ENCODE peak calls at places on chromosome 3, in nine cellular contexts. A is lower lobe of right lung; M is ovary; V is cardiac muscle cell; F is mucosa of descending colon; C is PC-9; R is thoracic aorta; Z is kidney epithelial cell; G is CD8-positive, alpha-beta T cell. P is an unnamed sample. For H3K36me3, the result is how much of the 10 kb centered on the place peaks cover.

GRCh38 chr3:194170793-194171192 is 34.8 kb downstream of the HES1 start:
- DNase-seq in Z (no peak), A (no peak), C (no peak), F (no peak), G (no peak), M (no peak), R (no peak), V (no peak), P (no peak)

GRCh38 chr3:107969994-107970896 is 120.6 kb downstream of the CD47 start:
- DNase-seq in Z (no peak), F (no peak), C (peak), V (peak), M (no peak), G (no peak), R (peak), A (no peak), P (no peak)

GRCh38 chr3:123668906-123669305 is 84.1 kb upstream of the HACD2 start:
- DNase-seq in C (no peak), R (no peak), M (no peak), Z (no peak), A (no peak), F (no peak), G (no peak), V (no peak), P (no peak)

GRCh38 chr3:11514191-11514770 is 129.4 kb downstream of the VGLL4 start:
- DNase-seq in A (no peak), Z (peak), F (no peak), C (no peak), G (no peak), R (peak), V (peak), M (no peak), P (no peak)

GRCh38 chr3:165196577-165197561 is 685 bp upstream of the SLITRK3 start:
- DNase-seq in F (no peak), R (no peak), M (no peak), V (no peak), G (no peak), Z (no peak), C (no peak), A (no peak), P (no peak)

GRCh38 chr3:138938056-138938876 is 8.7 kb downstream of the FOXL2 start:
- DNase-seq in R (no peak), A (no peak), V (no peak), C (no peak), G (no peak), F (no peak), Z (no peak), M (peak), P (no peak)

GRCh38 chr3:146345900-146346299 is 95.0 kb upstream of the PLSCR4 start:
- DNase-seq in V (no peak), A (no peak), F (no peak), G (no peak), Z (no peak), R (no peak), C (no peak), M (no peak), P (no peak)

GRCh38 chr3:158830391-158830790 is 28.5 kb downstream of the MFSD1 start:
- DNase-seq in G (no peak), F (no peak), Z (no peak), M (no peak), R (no peak), V (no peak), C (no peak), A (no peak), P (no peak)

GRCh38 chr3:116246406-116246805 is 198.9 kb downstream of the LSAMP start:
- DNase-seq in F (no peak), A (no peak), V (no peak), Z (no peak), C (no peak), R (no peak), M (no peak), G (no peak), P (no peak)

GRCh38 chr3:43288366-43288765 is 2.0 kb downstream of the SNRK start:
- DNase-seq in R (no peak), V (peak), G (no peak), Z (no peak), M (no peak), F (no peak), A (no peak), C (no peak), P (peak)

GRCh38 chr3:132174500-132174899 is 139.7 kb upstream of the CPNE4 start:
- DNase-seq in V (peak), A (no peak), C (no peak), R (no peak), G (no peak), M (no peak), Z (no peak), F (no peak), P (no peak)

GRCh38 chr3:42247576-42248027 is 18.4 kb downstream of the CCK start:
- DNase-seq in G (peak), R (no peak), C (peak), V (peak), Z (no peak), A (no peak), M (no peak), F (peak), P (peak)

GRCh38 chr3:197186887-197187588 is 111.4 kb downstream of the DLG1 start:
- DNase-seq in M (no peak), Z (no peak), G (no peak), A (no peak), R (no peak), F (no peak), V (peak), C (peak), P (peak)
- TF ChIP-seq CTCF in M (peak), Z (peak), G (peak), A (peak), R (peak), F (peak), V (peak), C (peak), P (peak)

GRCh38 chr3:187130346-187131066 is 8.8 kb downstream of the RPL39L start:
- DNase-seq in C (no peak), Z (peak), F (no peak), V (peak), R (no peak), A (no peak), M (no peak), G (no peak), P (peak)
- H3K4me3 ChIP-seq in C (no peak), Z (no peak), F (no peak), V (no peak), R (peak), A (no peak), M (no peak), G (no peak), P (no peak)

GRCh38 chr3:50352762-50353161 is 2.1 kb downstream of the CYB561D2 start:
- DNase-seq in Z (no peak), R (no peak), G (no peak), A (no peak), M (no peak), V (no peak), F (no peak), C (peak), P (no peak)
- H3K36me3 ChIP-seq in Z (under half), R (under half), G (under half), A (half or more), M (under half), V (under half), F (under half), C (under half), P (under half)

DNA sequence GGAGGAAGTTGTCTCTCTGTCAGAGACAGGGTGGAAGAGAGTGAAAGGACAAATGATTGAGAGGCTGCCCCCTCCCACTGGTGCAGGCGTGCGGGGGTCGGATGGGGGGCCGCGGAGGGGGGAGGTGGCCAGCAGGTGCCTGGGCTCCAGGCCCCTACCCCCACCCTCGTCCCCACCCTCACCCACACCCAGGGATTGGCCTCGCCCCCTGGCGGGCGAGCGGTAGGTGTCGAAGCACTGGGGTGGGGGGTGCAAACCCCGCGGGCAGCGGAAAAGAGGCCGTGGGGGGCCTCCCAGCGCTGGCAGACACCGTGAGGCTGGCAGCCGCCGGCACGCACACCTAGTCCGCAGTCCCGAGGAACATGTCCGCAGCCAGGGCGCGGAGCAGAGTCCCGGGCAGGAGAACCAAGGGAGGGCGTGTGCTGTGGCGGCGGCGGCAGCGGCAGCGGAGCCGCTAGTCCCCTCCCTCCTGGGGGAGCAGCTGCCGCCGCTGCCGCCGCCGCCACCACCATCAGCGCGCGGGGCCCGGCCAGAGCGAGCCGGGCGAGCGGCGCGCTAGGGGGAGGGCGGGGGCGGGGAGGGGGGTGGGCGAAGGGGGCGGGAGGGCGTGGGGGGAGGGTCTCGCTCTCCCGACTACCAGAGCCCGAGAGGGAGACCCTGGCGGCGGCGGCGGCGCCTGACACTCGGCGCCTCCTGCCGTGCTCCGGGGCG is at the start of gene KAT2B:
- DNase-seq in G (peak), C (no peak), Z (no peak), M (peak), V (peak), R (no peak), A (peak), F (peak), P (peak)
- TF ChIP-seq CTCF in G (peak), C (peak), Z (peak), M (peak), V (peak), R (peak), A (peak), F (peak), P (peak)

DNA sequence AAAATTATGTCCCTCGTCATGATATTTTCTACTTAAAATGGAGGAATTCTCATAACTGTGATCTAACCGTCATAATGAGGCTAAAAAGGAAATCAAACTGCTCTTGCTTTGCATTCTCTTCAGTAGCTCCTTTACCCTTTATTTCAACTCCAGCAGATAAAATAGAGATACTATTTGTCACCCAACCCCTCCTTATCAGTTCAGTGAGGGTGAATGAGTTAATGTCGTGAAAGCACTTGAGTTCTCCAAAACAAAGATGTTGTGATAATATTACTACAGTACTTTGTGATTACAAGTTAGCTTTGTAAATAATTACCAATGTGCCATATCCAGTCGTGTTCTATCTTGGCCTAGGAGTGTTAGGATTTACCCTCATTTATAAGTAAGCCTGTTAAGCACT is 63.4 kb upstream of the ANKRD28 start:
- DNase-seq in C (no peak), M (no peak), G (no peak), R (no peak), F (no peak), V (no peak), Z (no peak), A (no peak), P (no peak)
- H3K4me3 ChIP-seq in C (peak), M (no peak), G (no peak), R (no peak), F (no peak), V (no peak), Z (no peak), A (no peak), P (no peak)